ENCODE peak calls at places on chromosome 2, in six cellular contexts. X is K562, S is IMR-90, K is hepatocyte, P is A549, F is GM12864. T is an unnamed sample.

GRCh38 chr2:234952270-234953115 is 676 bp downstream of the SH3BP4 start:
- DNase-seq in X (no peak), S (no peak), K (peak; percentile 59), P (peak; percentile 20), F (no peak), T (no peak)

GRCh38 chr2:9944330-9944758 is 7.1 kb upstream of the GRHL1 start:
- DNase-seq in X (peak; percentile 55), S (no peak), K (no peak), P (no peak), F (no peak), T (peak; percentile 16)

GRCh38 chr2:208320686-208321085 is 54.6 kb downstream of the PIKFYVE start:
- DNase-seq in X (no peak), S (no peak), K (no peak), P (no peak), F (no peak), T (peak; percentile 64)

GRCh38 chr2:88165604-88166003 is 4.5 kb upstream of the THNSL2 start:
- DNase-seq in X (no peak), S (no peak), K (no peak), P (no peak), F (no peak), T (no peak)

GRCh38 chr2:72134408-72134996 is 13.2 kb downstream of the CYP26B1 start:
- DNase-seq in X (no peak), S (no peak), K (no peak), P (no peak), F (no peak), T (no peak)

GRCh38 chr2:97714084-97714949 is 941 bp downstream of the ZAP70 start:
- DNase-seq in X (no peak), S (no peak), K (no peak), P (no peak), F (no peak), T (no peak)

GRCh38 chr2:129606496-129607270 is 372.8 kb upstream of the RAB6C start:
- DNase-seq in X (no peak), S (no peak), K (no peak), P (no peak), F (no peak), T (no peak)

GRCh38 chr2:241902357-241902991 is 32.9 kb downstream of the RTP5 start:
- DNase-seq in X (no peak), S (no peak), K (no peak), P (no peak), F (no peak), T (no peak)

GRCh38 chr2:236380051-236380612 is 115.9 kb upstream of the ASB18 start:
- DNase-seq in X (no peak), S (no peak), K (no peak), P (no peak), F (no peak), T (no peak)

GRCh38 chr2:65595641-65596040 is 163.2 kb upstream of the SPRED2 start:
- DNase-seq in X (no peak), S (no peak), K (no peak), P (no peak), F (no peak), T (no peak)

GRCh38 chr2:181586569-181587076 is 70.3 kb downstream of the CERKL start:
- DNase-seq in X (no peak), S (no peak), K (peak; percentile 45), P (peak; percentile 31), F (peak; percentile 31), T (peak; percentile 66)

DNA sequence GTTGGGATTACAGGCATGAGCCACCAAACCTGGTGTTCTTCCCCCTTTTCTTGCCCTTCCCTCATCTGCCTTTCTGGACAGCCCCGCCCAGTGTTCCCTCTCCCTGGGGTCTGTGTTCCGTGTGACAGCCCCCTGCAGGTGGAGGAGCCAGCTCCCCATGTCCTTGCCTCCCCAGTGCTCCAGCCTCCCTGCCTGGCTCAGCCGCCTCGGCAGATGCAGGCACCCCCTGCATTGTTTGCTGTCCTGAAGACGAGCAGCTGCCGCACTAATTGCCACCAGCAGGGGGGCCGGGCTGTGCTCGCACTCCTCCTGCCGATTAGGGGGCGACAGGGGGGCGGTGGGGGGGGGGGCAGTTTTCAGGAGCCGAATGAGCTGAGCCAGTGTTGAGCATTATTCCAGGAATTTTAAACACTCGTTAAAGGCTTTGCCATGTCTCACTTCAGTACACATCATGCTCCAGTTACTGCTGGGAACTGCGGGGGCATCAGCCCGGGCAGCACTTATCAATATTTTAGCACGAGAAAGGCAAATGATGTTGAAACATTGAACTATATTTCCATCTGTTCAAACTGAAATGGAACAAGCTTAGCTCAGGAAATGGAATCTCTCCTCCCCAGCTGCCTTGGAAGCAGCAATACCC is 23.3 kb downstream of the SIX3 start:
- DNase-seq in X (peak; percentile 28), S (no peak), K (no peak), P (no peak), F (no peak), T (no peak)
- TF ChIP-seq CTCF in X (peak; percentile 14), S (peak; percentile 6), K (no peak), P (no peak), F (peak; percentile 38), T (peak; percentile 41)

GRCh38 chr2:64228923-64229322 is 84.7 kb upstream of the PELI1 start:
- DNase-seq in X (no peak), S (no peak), K (no peak), P (no peak), F (no peak), T (no peak)
- H3K4me3 ChIP-seq in X (no peak overlapping the region), S (no peak overlapping the region), K (peak overlapping the region; percentile 18), P (no peak overlapping the region), F (no peak overlapping the region), T (peak overlapping the region; percentile 60)

DNA sequence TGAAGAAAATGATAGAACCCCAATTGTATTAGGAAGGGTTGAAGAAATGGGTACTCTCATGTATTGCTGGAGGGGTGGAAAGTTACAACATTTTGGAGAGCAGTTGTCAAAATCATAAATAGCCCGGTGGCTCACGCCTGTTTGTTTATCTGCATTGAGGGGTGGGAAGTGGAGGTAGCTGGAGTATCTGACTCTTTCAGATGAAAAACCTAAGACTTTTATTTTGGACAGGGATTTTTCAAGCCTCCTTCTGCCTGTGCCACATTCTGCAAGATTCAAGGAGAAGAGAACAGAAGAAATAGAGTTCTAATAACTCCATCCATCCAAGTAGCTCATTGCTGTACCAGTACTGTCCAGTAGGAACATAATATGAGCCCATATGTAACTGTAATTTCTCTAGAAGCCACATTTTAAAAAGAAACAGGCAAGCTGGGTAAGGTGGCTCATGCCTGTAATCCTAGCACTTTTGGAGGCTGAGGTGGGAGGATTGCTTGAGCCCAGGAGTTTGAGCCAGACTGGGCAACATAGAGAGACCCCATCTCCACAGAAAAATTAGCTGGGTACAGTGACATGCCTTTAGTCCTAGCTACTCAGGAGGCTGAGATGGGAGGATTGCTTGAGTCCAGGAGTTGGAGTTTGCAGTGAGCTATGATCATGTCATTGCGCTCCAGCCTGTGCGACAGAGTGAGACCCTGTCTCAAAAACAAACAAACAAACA is 35.5 kb upstream of the NT5DC4 start:
- DNase-seq in X (no peak), S (no peak), K (no peak), P (peak; percentile 26), F (no peak), T (no peak)
- TF ChIP-seq CTCF in X (peak; percentile 43), S (no peak), K (no peak), P (no peak), F (peak; percentile 18), T (peak; percentile 9)

GRCh38 chr2:127683766-127684165 is 8.4 kb upstream of the LIMS2 start:
- DNase-seq in X (no peak), S (peak; percentile 53), K (no peak), P (no peak), F (no peak), T (no peak)
- H3K4me3 ChIP-seq in X (no peak overlapping the region), S (no peak overlapping the region), K (no peak overlapping the region), P (no peak overlapping the region), F (no peak overlapping the region), T (no peak overlapping the region)

T was measured in GM12865.